ENCODE peak calls at places on chromosomes 2 and 18, in seven cellular contexts. B is stomach, G is transverse colon, K is upper lobe of left lung, A is A549, M is esophagus muscularis mucosa, E is tibial nerve. U is an unnamed sample.

GRCh38 chr2:231181848-231182247 is 16.6 kb upstream of the ARMC9 start:
- DNase-seq in B (peak; percentile 42), G (peak; percentile 46), K (peak; percentile 90), E (peak; percentile 52), A (peak; percentile 33), M (no peak), U (no peak)

GRCh38 chr2:108634591-108635160 is 84.6 kb upstream of the RANBP2 start:
- DNase-seq in G (no peak), M (no peak), E (no peak), K (no peak), A (no peak), B (no peak), U (no peak)

GRCh38 chr2:14354231-14354630 is 278.3 kb upstream of the LRATD1 start:
- DNase-seq in K (no peak), A (no peak), M (no peak), B (no peak), G (no peak), E (no peak), U (no peak)

GRCh38 chr2:64629875-64630274 is 23.8 kb downstream of the SERTAD2 start:
- DNase-seq in G (no peak), M (no peak), A (no peak), B (no peak), E (no peak), K (no peak), U (no peak)

GRCh38 chr18:4068552-4069158 is 386.5 kb downstream of the DLGAP1 start:
- DNase-seq in K (no peak), A (peak; percentile 30), M (no peak), E (peak; percentile 47), B (no peak), G (peak; percentile 13), U (no peak)

GRCh38 chr2:10057231-10058107 is 14.1 kb downstream of the KLF11 start:
- DNase-seq in A (no peak), B (peak; percentile 57), K (peak; percentile 55), G (peak; percentile 58), M (no peak), E (no peak), U (no peak)

GRCh38 chr18:13202571-13202970 is 16.0 kb upstream of the LDLRAD4 start:
- DNase-seq in E (no peak), G (no peak), K (no peak), M (no peak), A (no peak), B (no peak), U (no peak)

GRCh38 chr2:25030702-25031101 is 11.2 kb upstream of the EFR3B start:
- DNase-seq in K (no peak), M (no peak), G (no peak), B (no peak), A (no peak), E (no peak), U (no peak)

GRCh38 chr2:109110185-109110584 is 18.8 kb upstream of the SH3RF3 start:
- DNase-seq in E (no peak), B (no peak), K (no peak), A (no peak), M (no peak), G (no peak), U (no peak)

GRCh38 chr2:235658371-235659174 is 164.7 kb downstream of the AGAP1 start:
- DNase-seq in K (peak; percentile 70), B (no peak), G (no peak), E (no peak), A (no peak), M (no peak), U (no peak)

GRCh38 chr2:7795358-7796199 is 878.4 kb downstream of the RNF144A start:
- DNase-seq in G (no peak), K (no peak), A (no peak), M (no peak), B (no peak), E (no peak), U (no peak)

GRCh38 chr2:7796200-7796563 is 879.0 kb downstream of the RNF144A start:
- DNase-seq in A (no peak), M (no peak), B (no peak), G (no peak), K (no peak), E (no peak), U (no peak)

GRCh38 chr2:7803515-7803914 is 878.3 kb upstream of the ID2 start:
- DNase-seq in B (no peak), A (no peak), G (no peak), K (no peak), M (peak; percentile 37), E (no peak), U (no peak)

DNA sequence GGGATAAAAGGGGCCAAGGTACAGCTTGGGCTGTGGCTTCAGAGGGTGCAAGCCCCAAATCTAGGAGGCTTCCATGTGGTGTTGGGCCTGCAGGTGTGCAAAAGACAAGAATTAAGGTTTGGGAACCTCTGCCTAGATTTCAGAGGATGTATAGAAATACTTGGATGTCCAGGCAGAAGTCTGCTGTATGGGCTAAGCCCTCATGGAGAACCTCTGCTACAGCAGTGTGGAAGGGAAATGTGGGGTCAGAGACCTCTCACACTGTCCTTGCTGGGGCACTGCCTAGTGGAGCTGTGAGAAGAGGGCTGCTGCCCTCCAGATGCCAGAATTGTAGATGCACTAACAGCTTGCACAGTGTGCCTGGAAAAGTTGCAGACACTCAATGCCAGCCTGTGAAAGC is 880.6 kb upstream of the ID2 start:
- DNase-seq in K (no peak), B (no peak), G (no peak), A (no peak), M (no peak), E (no peak), U (no peak)
- TF ChIP-seq EP300 in K (no peak), B (no peak), G (no peak), A (no peak), M (no peak), E (no peak), U (no peak)

GRCh38 chr2:78602862-78603261 is 422.6 kb upstream of the REG3G start:
- DNase-seq in E (no peak), M (no peak), B (no peak), K (no peak), G (no peak), A (no peak), U (no peak)

GRCh38 chr2:78601113-78601512 is 424.4 kb upstream of the REG3G start:
- DNase-seq in M (no peak), G (no peak), K (no peak), E (no peak), B (no peak), A (no peak), U (no peak)

GRCh38 chr2:78606895-78607294 is 418.6 kb upstream of the REG3G start:
- DNase-seq in E (no peak), K (no peak), A (no peak), M (no peak), B (no peak), G (no peak), U (no peak)
- TF ChIP-seq EP300 in E (no peak), K (no peak), A (no peak), M (no peak), B (no peak), G (no peak), U (no peak)

GRCh38 chr2:134919360-134920210 is 963 bp downstream of the CCNT2 start:
- DNase-seq in A (no peak), G (peak; percentile 60), B (peak; percentile 51), E (peak; percentile 16), K (peak; percentile 44), M (no peak), U (no peak)

GRCh38 chr2:134917958-134918517 is 584 bp upstream of the CCNT2 start:
- DNase-seq in K (no peak), M (no peak), E (peak; percentile 82), B (peak; percentile 89), A (no peak), G (no peak), U (no peak)

GRCh38 chr2:134912406-134912805 is 6.2 kb upstream of the CCNT2 start:
- DNase-seq in A (no peak), B (no peak), E (no peak), K (no peak), M (no peak), G (no peak), U (no peak)

GRCh38 chr2:134918518-134919359 is at the start of gene CCNT2:
- DNase-seq in M (peak; percentile 100), E (peak; percentile 95), B (peak; percentile 99), G (peak; percentile 100), K (peak; percentile 98), A (peak; percentile 88), U (peak; percentile 99)

GRCh38 chr2:134917219-134917957 is 1.2 kb upstream of the CCNT2 start:
- DNase-seq in E (no peak), A (no peak), B (no peak), K (peak; percentile 27), G (peak; percentile 28), M (no peak), U (peak; percentile 64)
- TF ChIP-seq EP300 in E (no peak), A (no peak), B (no peak), K (no peak), G (no peak), M (no peak), U (no peak)

GRCh38 chr18:52227536-52227935 is 112.5 kb upstream of the DCC start:
- DNase-seq in E (no peak), M (no peak), B (no peak), G (no peak), K (no peak), A (no peak), U (no peak)

GRCh38 chr18:52219102-52219501 is 120.9 kb upstream of the DCC start:
- DNase-seq in K (no peak), B (no peak), E (no peak), M (no peak), G (no peak), A (no peak), U (no peak)

GRCh38 chr18:52216686-52217085 is 123.3 kb upstream of the DCC start:
- DNase-seq in A (no peak), M (no peak), K (no peak), G (no peak), E (no peak), B (no peak), U (no peak)

GRCh38 chr18:52220062-52220591 is 119.9 kb upstream of the DCC start:
- DNase-seq in B (no peak), M (no peak), G (no peak), K (no peak), E (no peak), A (no peak), U (no peak)

GRCh38 chr18:52222211-52222610 is 117.8 kb upstream of the DCC start:
- DNase-seq in M (no peak), E (no peak), A (no peak), K (no peak), G (no peak), B (no peak), U (no peak)
- TF ChIP-seq EP300 in M (no peak), E (no peak), A (no peak), K (no peak), G (no peak), B (no peak), U (no peak)

U was measured in suprapubic skin.